ENCODE peak calls at places on chromosomes 5 and 9, in five cellular contexts. Z is breast epithelium, U is K562, A is adrenal gland, Y is stomach. D is an unnamed sample.

GRCh38 chr5:181224390-181225234 is 1.5 kb downstream of the TRIM41 start:
- DNase-seq in Z (no peak), U (no peak), A (no peak), Y (no peak), D (peak)

GRCh38 chr9:99162759-99163364 is 57.9 kb downstream of the TGFBR1 start:
- DNase-seq in Z (no peak), U (no peak), A (no peak), Y (no peak), D (no peak)

GRCh38 chr5:10220253-10220652 is 29.4 kb downstream of the ATPSCKMT start:
- DNase-seq in Z (no peak), U (no peak), A (no peak), Y (no peak), D (no peak)

GRCh38 chr5:124677376-124677998 is 69.0 kb downstream of the ZNF608 start:
- DNase-seq in Z (no peak), U (no peak), A (peak), Y (no peak), D (no peak)

GRCh38 chr5:67353500-67353931 is 156.9 kb upstream of the CD180 start:
- DNase-seq in Z (no peak), U (no peak), A (no peak), Y (no peak), D (peak)

GRCh38 chr5:123670981-123671557 is 159.1 kb downstream of the CSNK1G3 start:
- DNase-seq in Z (peak), U (peak), A (peak), Y (peak), D (peak)

GRCh38 chr9:113556877-113557593 is 93.5 kb downstream of the RGS3 start:
- DNase-seq in Z (no peak), U (no peak), A (no peak), Y (no peak), D (no peak)

GRCh38 chr9:6899274-6899673 is 141.5 kb downstream of the KDM4C start:
- DNase-seq in Z (no peak), U (no peak), A (no peak), Y (no peak), D (no peak)

GRCh38 chr5:14011089-14012004 is 66.9 kb upstream of the DNAH5 start:
- DNase-seq in Z (peak), U (peak), A (peak), Y (peak), D (peak)
- TF ChIP-seq POLR2A in Z (no peak), U (no peak), A (no peak), Y (no peak), D (no peak)

GRCh38 chr9:87147803-87148202 is 200.5 kb upstream of the GAS1 start:
- DNase-seq in Z (no peak), U (no peak), A (no peak), Y (no peak), D (no peak)

GRCh38 chr9:87149794-87150193 is 202.5 kb upstream of the GAS1 start:
- DNase-seq in Z (no peak), U (no peak), A (no peak), Y (no peak), D (no peak)

GRCh38 chr9:87152206-87152605 is 204.9 kb upstream of the GAS1 start:
- DNase-seq in Z (no peak), U (no peak), A (no peak), Y (no peak), D (no peak)

DNA sequence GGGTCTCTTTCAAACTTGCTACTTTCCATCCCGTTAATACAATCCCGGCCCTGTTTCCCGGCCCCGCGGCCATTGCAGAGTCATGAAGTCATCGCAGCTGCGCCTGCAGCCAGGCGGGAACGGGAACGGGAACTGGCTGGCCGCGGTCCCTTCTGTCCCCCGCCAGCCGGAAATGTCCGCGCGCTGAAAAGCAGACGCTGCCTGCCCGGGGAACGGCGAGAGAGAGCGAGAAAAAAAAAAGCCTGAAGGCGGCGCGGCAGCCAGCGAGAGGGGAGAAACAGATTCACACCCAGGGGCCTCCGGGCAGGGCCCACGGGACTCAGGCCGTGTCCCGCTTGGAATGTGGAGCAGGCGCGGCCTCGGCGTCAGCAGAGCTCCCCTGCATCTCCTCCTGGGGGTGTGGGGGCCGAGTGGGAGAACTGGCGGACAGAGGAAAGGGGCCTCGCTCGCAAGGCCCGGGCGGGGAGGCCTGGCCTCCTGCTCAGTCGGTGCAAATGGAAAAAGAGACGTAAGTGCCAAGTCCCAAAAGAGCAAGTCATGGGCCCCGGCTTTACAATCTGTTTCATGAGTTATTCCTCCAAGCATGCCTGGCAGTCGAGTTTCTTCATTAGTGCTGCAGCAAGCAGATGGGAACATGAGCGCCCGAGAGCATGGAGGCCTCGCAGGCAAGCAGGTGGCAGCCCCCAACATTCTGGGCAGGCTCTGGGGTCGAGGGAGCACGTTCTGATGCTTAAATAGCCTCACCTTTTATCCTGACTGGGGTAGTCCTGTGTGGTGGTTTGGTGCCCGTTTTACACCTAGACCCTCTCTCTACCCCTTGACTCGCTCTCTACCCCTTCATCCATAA is 201.3 kb upstream of the GAS1 start:
- DNase-seq in Z (peak), U (peak), A (peak), Y (peak), D (peak)
- TF ChIP-seq POLR2A in Z (no peak), U (no peak), A (no peak), Y (no peak), D (no peak)

GRCh38 chr9:33415152-33416038 is 13.0 kb upstream of the AQP7 start:
- DNase-seq in Z (peak), U (peak), A (peak), Y (peak), D (peak)
- TF ChIP-seq POLR2A in Z (no peak), U (no peak), A (no peak), Y (no peak), D (no peak)

GRCh38 chr9:133144142-133144886 is 19.4 kb downstream of the GBGT1 start:
- DNase-seq in Z (peak), U (peak), A (peak), Y (peak), D (peak)

GRCh38 chr9:133143639-133144141 is 20.0 kb downstream of the GBGT1 start:
- DNase-seq in Z (no peak), U (no peak), A (no peak), Y (peak), D (no peak)

GRCh38 chr9:133141833-133142594 is 21.0 kb upstream of the RALGDS start:
- DNase-seq in Z (peak), U (no peak), A (peak), Y (peak), D (peak)

GRCh38 chr9:133144887-133145466 is 18.7 kb downstream of the GBGT1 start:
- DNase-seq in Z (no peak), U (no peak), A (peak), Y (no peak), D (peak)

GRCh38 chr9:133142657-133143592 is 20.8 kb downstream of the GBGT1 start:
- DNase-seq in Z (no peak), U (no peak), A (peak), Y (peak), D (peak)
- TF ChIP-seq POLR2A in Z (no peak), U (no peak), A (no peak), Y (no peak), D (no peak)

GRCh38 chr5:154972476-154973080 is 31.7 kb downstream of the MRPL22 start:
- DNase-seq in Z (no peak), U (no peak), A (peak), Y (no peak), D (no peak)
- TF ChIP-seq POLR2A in Z (no peak), U (no peak), A (no peak), Y (no peak), D (no peak)

DNA sequence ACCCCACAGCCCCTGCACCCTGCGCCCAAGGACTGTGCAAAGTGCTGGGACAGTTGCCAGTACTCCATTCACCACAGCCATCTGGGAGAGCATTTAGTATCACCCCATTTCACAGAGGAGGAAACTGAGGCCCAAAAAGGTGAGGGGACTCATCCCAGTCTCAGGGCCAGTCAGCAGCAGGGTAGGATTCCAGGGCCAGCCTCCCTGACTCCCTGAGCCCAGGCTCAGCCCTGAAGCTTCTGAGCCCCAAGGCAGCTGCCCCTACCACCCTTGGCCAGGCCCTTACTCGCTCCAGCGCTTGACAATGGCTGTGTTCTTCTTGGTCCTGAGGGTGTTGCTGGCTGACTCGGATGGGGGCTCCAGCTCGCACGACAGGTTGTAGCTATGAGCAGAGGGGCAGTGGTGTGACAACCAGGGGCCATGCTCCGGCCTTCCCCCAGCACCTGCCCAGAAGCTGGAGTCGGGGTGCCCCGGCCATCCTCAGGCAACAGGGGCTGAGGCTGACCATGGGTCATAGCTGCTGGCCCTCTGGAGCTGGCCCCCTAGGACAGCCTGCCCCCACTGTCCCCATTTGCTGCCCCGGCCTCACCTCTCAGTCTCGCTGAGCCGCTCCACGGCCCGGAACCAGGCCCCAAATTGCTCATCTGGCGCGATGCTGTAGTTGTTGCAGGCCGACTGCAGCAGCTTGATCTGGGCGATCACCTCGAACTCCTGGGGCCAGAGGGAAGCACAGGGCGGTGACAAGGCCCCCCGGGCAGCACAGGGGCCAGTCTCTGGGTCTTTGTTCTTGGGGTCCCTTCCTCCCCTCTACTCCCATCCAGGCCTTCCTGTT is 18.6 kb downstream of the RALGDS start:
- DNase-seq in Z (no peak), U (no peak), A (no peak), Y (peak), D (no peak)
- TF ChIP-seq POLR2A in Z (no peak), U (no peak), A (no peak), Y (no peak), D (no peak)

DNA sequence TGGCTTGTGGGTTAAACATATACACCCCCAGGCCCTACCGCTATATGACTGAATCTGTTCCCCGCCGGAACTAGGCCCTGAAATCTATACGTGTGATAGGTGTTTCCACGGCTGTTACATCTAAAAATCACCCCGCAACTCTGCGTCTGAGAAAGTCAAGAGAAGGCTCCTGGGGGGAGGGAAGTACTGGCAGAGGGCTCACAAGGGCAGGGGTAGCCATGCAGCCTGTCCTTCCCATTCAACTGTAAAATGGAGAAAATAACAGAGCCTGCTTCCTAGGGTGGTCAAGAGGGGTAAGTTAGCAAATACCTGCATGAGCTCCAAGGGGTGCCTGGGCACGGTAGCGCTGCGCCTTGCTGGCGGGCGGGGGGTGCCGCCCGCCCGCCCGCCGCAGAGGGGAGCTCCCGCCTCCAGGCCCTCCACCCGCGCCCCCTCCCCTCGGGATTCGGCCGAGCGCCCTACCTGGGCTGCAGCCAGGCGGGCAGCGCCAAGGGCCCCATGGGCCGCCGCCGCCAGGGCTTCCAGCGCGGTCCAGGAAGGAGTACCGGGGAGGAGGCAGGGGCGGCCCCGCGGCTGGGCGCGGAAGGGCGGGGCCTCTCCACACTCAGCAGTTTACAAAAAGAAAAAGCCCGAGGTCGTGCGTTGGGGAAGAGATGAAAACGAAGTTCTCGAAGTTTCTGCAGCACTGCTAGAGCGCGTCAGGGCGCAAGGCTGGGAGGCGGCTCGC is at the start of gene HACD4:
- DNase-seq in Z (peak), U (peak), A (peak), Y (peak), D (peak)
- TF ChIP-seq POLR2A in Z (no peak), U (no peak), A (no peak), Y (no peak), D (no peak)

GRCh38 chr9:69918317-69918716 is 97.7 kb downstream of the CFAP95 start:
- DNase-seq in Z (no peak), U (no peak), A (peak), Y (no peak), D (peak)

GRCh38 chr9:69923972-69924371 is 103.4 kb downstream of the CFAP95 start:
- DNase-seq in Z (no peak), U (no peak), A (no peak), Y (no peak), D (no peak)

GRCh38 chr9:69919461-69920061 is 98.9 kb downstream of the CFAP95 start:
- DNase-seq in Z (no peak), U (peak), A (no peak), Y (no peak), D (no peak)

GRCh38 chr9:69925452-69925851 is 104.8 kb downstream of the CFAP95 start:
- DNase-seq in Z (no peak), U (no peak), A (no peak), Y (no peak), D (no peak)

GRCh38 chr9:69922646-69923045 is 102.0 kb downstream of the CFAP95 start:
- DNase-seq in Z (no peak), U (no peak), A (no peak), Y (no peak), D (no peak)
- TF ChIP-seq POLR2A in Z (no peak), U (no peak), A (no peak), Y (no peak), D (no peak)

GRCh38 chr9:120875954-120876841 is 790 bp downstream of the PHF19 start:
- DNase-seq in Z (peak), U (peak), A (peak), Y (peak), D (peak)
- TF ChIP-seq POLR2A in Z (no peak), U (no peak), A (peak), Y (no peak), D (peak)

DNA sequence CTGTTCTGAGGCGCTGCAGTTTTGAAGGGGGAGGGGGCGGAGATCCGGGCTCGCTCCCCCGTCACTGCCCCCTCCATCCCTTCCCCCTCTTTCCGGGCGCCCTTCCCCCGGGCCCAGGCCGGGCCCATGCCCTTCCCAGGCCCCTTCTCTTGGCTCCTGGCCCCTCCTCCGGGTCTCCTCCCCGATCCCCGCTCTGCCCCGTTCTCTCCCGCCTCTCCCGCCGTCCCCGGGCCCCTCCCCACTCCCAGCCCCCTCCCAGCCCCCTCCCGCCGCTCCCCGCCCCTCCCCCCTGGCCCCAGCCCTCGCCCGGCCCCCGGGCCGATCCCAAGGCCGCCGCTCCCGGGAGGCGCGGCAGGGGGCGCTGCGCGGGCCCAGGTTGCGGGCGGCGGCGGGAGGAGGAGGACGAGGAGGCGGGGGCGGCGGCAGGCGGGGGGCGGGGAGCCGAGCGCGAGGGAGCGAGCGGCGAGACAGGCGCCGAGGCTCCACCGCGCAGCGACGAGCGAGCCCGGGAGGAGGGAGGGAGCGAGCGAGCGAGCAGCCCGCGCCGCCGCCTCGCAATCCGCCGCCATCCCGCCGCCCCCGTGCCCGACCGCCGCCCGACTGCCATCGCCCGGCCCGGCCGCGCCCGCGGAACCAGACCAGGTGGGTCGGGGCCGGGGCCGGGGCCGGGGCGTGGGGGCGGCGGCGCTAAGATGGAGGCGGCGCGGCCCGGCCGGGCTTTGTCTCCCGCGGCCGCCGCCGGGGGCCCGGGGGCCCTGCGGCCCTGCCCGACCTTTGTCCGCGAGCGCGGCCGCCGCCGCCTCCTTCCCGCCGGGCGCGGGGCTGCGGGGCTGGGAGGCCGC is at the start of gene PRRC2B:
- DNase-seq in Z (peak), U (peak), A (peak), Y (peak), D (peak)
- TF ChIP-seq POLR2A in Z (no peak), U (no peak), A (no peak), Y (no peak), D (no peak)